ENCODE peak calls at places on chromosomes 13 and 19, in six cellular contexts. R is HCT116, W is K562, C is WTC11, Z is H1, O is GM12878. Q is an unnamed sample.

GRCh38 chr13:39612023-39612637 is 9.1 kb upstream of the LHFPL6 start:
- DNase-seq in R (peak), W (peak), C (peak), Z (no peak), O (no peak), Q (peak)

GRCh38 chr19:42401365-42402303 is 11.5 kb upstream of the CNFN start:
- DNase-seq in R (no peak), W (peak), C (peak), Z (peak), O (no peak), Q (peak)

GRCh38 chr19:42074513-42075363 is 1.2 kb upstream of the ZNF574 start:
- DNase-seq in R (no peak), W (peak), C (no peak), Z (no peak), O (no peak), Q (no peak)

GRCh38 chr19:47537493-47537892 is 22.6 kb upstream of the NAPA start:
- DNase-seq in R (no peak), W (no peak), C (no peak), Z (no peak), O (no peak), Q (no peak)

GRCh38 chr19:55259540-55260210 is 858 bp upstream of the PPP6R1 start:
- DNase-seq in R (no peak), W (no peak), C (no peak), Z (no peak), O (no peak), Q (no peak)

GRCh38 chr13:109126973-109127615 is 497.7 kb downstream of the MYO16 start:
- DNase-seq in R (no peak), W (no peak), C (no peak), Z (no peak), O (no peak), Q (no peak)

GRCh38 chr19:8101311-8101710 is 48.1 kb downstream of the FBN3 start:
- DNase-seq in R (no peak), W (no peak), C (no peak), Z (no peak), O (no peak), Q (no peak)

GRCh38 chr19:17749912-17750317 is 1.4 kb upstream of the FCHO1 start:
- DNase-seq in R (no peak), W (no peak), C (no peak), Z (no peak), O (no peak), Q (no peak)

GRCh38 chr19:38666662-38667448 is 19.4 kb downstream of the ACTN4 start:
- DNase-seq in R (no peak), W (no peak), C (no peak), Z (no peak), O (no peak), Q (no peak)

GRCh38 chr19:12896460-12896859 is 5.5 kb downstream of the GCDH start:
- DNase-seq in R (no peak), W (no peak), C (no peak), Z (no peak), O (no peak), Q (no peak)

GRCh38 chr19:11038511-11038910 is 50.8 kb upstream of the LDLR start:
- DNase-seq in R (no peak), W (no peak), C (no peak), Z (no peak), O (no peak), Q (no peak)

GRCh38 chr19:32812571-32812970 is 57.0 kb downstream of the SLC7A9 start:
- DNase-seq in R (no peak), W (no peak), C (no peak), Z (no peak), O (no peak), Q (no peak)

GRCh38 chr19:42132030-42132628 is at the start of gene POU2F2:
- DNase-seq in R (no peak), W (peak), C (peak), Z (no peak), O (peak), Q (no peak)

GRCh38 chr19:2774083-2774679 is 8.9 kb downstream of the SGTA start:
- DNase-seq in R (no peak), W (no peak), C (no peak), Z (no peak), O (no peak), Q (no peak)

GRCh38 chr13:35720290-35720689 is 243.8 kb upstream of the MAB21L1 start:
- DNase-seq in R (no peak), W (no peak), C (no peak), Z (no peak), O (no peak), Q (no peak)

GRCh38 chr13:38866649-38867048 is 124.0 kb downstream of the STOML3 start:
- DNase-seq in R (no peak), W (no peak), C (no peak), Z (no peak), O (no peak), Q (peak)

GRCh38 chr13:45834411-45834994 is 17.1 kb downstream of the SIAH3 start:
- DNase-seq in R (no peak), W (no peak), C (no peak), Z (no peak), O (no peak), Q (no peak)

GRCh38 chr13:45830121-45830520 is 21.4 kb downstream of the SIAH3 start:
- DNase-seq in R (no peak), W (no peak), C (no peak), Z (no peak), O (no peak), Q (no peak)

GRCh38 chr13:45831851-45832250 is 19.7 kb downstream of the SIAH3 start:
- DNase-seq in R (no peak), W (no peak), C (no peak), Z (no peak), O (no peak), Q (no peak)

GRCh38 chr13:45833242-45833641 is 18.3 kb downstream of the SIAH3 start:
- DNase-seq in R (no peak), W (no peak), C (no peak), Z (no peak), O (no peak), Q (no peak)

DNA sequence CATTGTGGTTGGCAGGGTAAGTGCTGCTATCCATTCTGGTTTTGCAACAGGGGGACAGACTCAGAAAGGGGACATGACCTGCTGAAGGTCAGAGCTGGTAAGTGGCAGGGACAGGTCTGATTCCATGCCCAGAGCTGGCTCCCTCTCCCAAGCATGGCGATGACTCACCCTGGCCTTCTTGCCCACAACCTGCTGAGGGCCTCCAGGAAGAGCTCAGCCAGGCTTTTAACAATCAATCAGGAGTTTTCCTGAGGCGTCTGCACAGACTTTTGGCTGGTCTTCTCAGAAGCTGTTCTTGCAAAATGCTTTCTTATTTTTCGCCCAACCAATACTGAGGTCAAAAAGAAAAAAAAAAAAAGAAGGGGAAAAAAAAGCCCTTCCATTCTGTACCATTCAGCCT is 17.9 kb downstream of the SIAH3 start:
- DNase-seq in R (peak), W (no peak), C (no peak), Z (no peak), O (no peak), Q (no peak)
- TF ChIP-seq ATF3 in R (no peak), W (no peak), C (no peak), Z (no peak), O (no peak), Q (no peak)

GRCh38 chr13:91347996-91348905 is 764 bp downstream of the MIR17HG start:
- DNase-seq in R (no peak), W (peak), C (peak), Z (no peak), O (no peak), Q (no peak)
- TF ChIP-seq ATF3 in R (no peak), W (no peak), C (no peak), Z (no peak), O (no peak), Q (no peak)

GRCh38 chr13:112748947-112749346 is 59.1 kb downstream of the ATP11A start:
- DNase-seq in R (no peak), W (no peak), C (no peak), Z (no peak), O (no peak), Q (no peak)
- TF ChIP-seq ATF3 in R (no peak), W (no peak), C (no peak), Z (no peak), O (no peak), Q (no peak)

DNA sequence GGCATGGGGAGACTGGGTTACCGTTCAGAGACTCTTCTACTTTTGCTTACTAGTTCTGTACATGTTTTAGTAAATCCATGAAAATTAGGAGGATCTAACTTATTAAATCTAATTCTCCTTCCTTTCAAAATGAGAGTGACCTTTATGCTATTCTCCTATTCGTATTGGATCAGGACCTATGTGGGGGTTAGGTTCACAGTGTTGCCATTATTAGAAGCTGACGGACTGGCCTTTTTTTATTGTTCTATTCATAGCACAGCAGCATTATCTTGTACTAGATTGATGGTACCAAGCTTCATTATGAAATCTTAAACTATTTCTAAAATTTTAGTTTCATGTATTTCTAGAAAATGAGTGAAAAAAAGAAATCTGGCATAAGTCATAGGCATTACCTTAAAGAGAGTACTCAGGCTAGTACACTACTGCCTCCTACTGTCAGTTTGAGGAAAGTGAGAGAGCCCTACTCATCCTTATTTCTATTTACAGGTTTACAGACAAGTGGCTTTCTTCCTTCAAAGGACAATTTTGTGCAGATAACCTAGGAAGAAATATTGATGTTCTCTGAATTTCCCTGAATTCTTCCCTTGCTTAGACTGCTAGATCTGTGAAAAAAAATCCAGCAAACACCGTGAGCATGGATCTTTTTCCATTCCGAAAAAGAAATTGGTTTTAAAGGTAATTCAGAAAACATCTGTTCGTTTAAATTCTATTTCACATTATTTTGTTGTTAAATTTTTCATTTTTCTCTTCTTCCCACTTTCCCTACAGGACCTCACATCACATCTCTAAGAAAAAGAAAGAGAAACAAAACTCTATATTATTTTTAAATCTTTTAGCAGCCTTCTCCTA is 485.5 kb downstream of the DIAPH3 start:
- DNase-seq in R (peak), W (peak), C (no peak), Z (no peak), O (no peak), Q (peak)
- TF ChIP-seq ATF3 in R (no peak), W (no peak), C (no peak), Z (no peak), O (no peak), Q (no peak)

GRCh38 chr13:51234676-51235075 is 12.5 kb downstream of the FAM124A start:
- DNase-seq in R (no peak), W (no peak), C (no peak), Z (no peak), O (no peak), Q (no peak)

GRCh38 chr13:51237887-51238286 is 15.7 kb downstream of the FAM124A start:
- DNase-seq in R (no peak), W (no peak), C (no peak), Z (no peak), O (no peak), Q (no peak)

GRCh38 chr13:51233117-51233826 is 11.1 kb downstream of the FAM124A start:
- DNase-seq in R (no peak), W (no peak), C (no peak), Z (no peak), O (no peak), Q (no peak)

GRCh38 chr13:51235756-51236564 is 13.8 kb downstream of the FAM124A start:
- DNase-seq in R (no peak), W (no peak), C (no peak), Z (no peak), O (no peak), Q (no peak)

DNA sequence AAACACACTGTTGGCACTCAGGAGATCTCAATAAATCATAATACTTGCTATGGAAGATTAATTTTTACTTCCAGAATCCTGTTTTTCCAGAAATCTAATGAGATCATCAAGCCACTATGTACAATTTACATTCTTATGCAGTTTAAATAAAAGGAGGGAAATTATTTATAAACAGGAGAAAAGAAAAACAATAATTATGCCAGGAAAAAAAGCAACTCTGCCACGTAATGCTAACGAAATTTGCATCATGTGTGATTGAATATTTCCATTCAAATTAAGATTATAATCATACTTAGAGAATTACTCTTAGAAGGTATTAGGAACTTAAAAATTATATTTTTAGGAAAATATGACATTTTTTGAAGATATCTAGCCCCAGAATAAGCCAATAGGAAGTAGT is 13.0 kb downstream of the FAM124A start:
- DNase-seq in R (no peak), W (no peak), C (no peak), Z (no peak), O (no peak), Q (no peak)
- TF ChIP-seq ATF3 in R (no peak), W (no peak), C (no peak), Z (no peak), O (no peak), Q (no peak)

GRCh38 chr19:46111376-46111775 is 13.1 kb downstream of the IGFL3 start:
- DNase-seq in R (no peak), W (no peak), C (no peak), Z (no peak), O (no peak), Q (no peak)

GRCh38 chr19:46109876-46110275 is 14.6 kb downstream of the IGFL3 start:
- DNase-seq in R (no peak), W (no peak), C (no peak), Z (no peak), O (no peak), Q (no peak)

GRCh38 chr19:46112527-46112926 is 12.0 kb downstream of the IGFL3 start:
- DNase-seq in R (no peak), W (no peak), C (no peak), Z (no peak), O (no peak), Q (no peak)

DNA sequence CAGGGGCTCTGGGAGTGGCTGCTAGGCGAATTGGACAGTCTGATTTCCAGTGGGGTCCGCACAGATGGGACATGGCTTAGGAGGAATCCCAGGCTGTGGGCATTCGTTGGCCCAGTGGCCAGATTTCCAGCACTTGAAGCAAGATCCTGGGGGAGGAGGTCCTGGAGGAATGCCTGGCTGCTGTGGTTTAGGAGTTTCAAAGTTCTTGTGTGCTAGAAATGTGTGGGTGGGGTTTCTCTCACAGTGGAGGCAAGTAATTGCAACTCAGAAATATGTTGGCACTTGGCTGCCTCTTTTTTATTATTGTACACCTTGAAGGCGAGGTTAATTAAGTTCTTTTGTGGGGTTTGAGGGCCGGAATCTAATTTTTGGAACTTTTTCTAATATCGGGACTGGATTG is 17.1 kb downstream of the IGFL3 start:
- DNase-seq in R (no peak), W (no peak), C (no peak), Z (no peak), O (no peak), Q (no peak)
- TF ChIP-seq ATF3 in R (no peak), W (no peak), C (no peak), Z (no peak), O (no peak), Q (no peak)

GRCh38 chr13:26227396-26227971 is 5.4 kb upstream of the RNF6 start:
- DNase-seq in R (no peak), W (no peak), C (no peak), Z (no peak), O (no peak), Q (no peak)
- TF ChIP-seq ATF3 in R (no peak), W (no peak), C (no peak), Z (no peak), O (no peak), Q (no peak)

DNA sequence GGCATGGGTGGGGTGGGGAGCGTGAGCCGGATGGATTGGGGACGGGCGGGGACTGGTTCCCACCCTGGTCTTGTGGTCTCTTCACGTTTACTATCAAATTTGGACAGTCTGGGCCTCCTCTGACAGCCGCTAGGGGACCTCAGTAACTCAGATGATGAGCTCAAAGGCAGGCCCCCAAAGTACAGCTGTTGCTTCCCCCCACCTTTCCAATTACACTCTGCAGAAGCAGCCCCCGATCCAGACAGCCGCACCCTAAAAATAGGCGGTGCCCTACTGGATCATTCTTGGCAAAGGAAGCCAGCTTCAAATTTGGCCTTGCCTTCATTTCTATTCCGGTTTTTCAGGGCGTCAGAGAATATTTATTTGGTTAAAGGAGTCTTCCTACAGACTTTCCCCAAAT is 1.9 kb upstream of the FOXO1 start:
- DNase-seq in R (no peak), W (peak), C (peak), Z (no peak), O (no peak), Q (peak)
- TF ChIP-seq ATF3 in R (no peak), W (no peak), C (no peak), Z (no peak), O (no peak), Q (no peak)

GRCh38 chr19:15196683-15197005 is 4.2 kb downstream of the NOTCH3 start:
- DNase-seq in R (no peak), W (no peak), C (no peak), Z (no peak), O (no peak), Q (no peak)
- TF ChIP-seq ATF3 in R (no peak), W (no peak), C (no peak), Z (no peak), O (no peak), Q (no peak)

GRCh38 chr13:29526741-29527140 is 68.7 kb downstream of the SLC7A1 start:
- DNase-seq in R (no peak), W (no peak), C (no peak), Z (no peak), O (no peak), Q (no peak)
- TF ChIP-seq ATF3 in R (no peak), W (no peak), C (no peak), Z (no peak), O (no peak), Q (no peak)